ENCODE peak calls at places on chromosomes 2 and 18, in eight cellular contexts. O, Q, D, Y, R, X, S and F are unnamed samples. For H3K4me1 and H3K9me3, the result is how much of the 10 kb centered on the place peaks cover.

GRCh38 chr2:6877402-6878305 is at the start of gene RSAD2:
- DNase-seq in O (peak), Q (no peak), D (no peak), Y (peak), R (peak), X (peak), S (no peak), F (no peak)

GRCh38 chr18:32469691-32470131 is 971 bp downstream of the GAREM1 start:
- DNase-seq in O (no peak), Q (no peak), D (no peak), Y (no peak), R (peak), X (peak), S (no peak), F (no peak)

GRCh38 chr2:237689569-237690131 is 62.3 kb downstream of the LRRFIP1 start:
- DNase-seq in O (no peak), Q (peak), D (no peak), Y (no peak), R (peak), X (no peak), S (no peak), F (no peak)

GRCh38 chr2:137865954-137866540 is 98.2 kb upstream of the HNMT start:
- DNase-seq in O (no peak), Q (no peak), D (no peak), Y (peak), R (peak), X (peak), S (peak), F (peak)

GRCh38 chr18:46069524-46069923 is 2.5 kb downstream of the PSTPIP2 start:
- DNase-seq in O (no peak), Q (no peak), D (no peak), Y (no peak), R (peak), X (no peak), S (no peak), F (no peak)

GRCh38 chr2:174673405-174673804 is 75.8 kb upstream of the WIPF1 start:
- DNase-seq in O (no peak), Q (no peak), D (no peak), Y (no peak), R (no peak), X (no peak), S (no peak), F (no peak)

GRCh38 chr2:46653539-46653938 is 174.2 kb downstream of the TMEM247 start:
- DNase-seq in O (no peak), Q (no peak), D (no peak), Y (no peak), R (peak), X (peak), S (no peak), F (no peak)

GRCh38 chr2:196376984-196377877 is 205.9 kb upstream of the STK17B start:
- DNase-seq in O (no peak), Q (no peak), D (no peak), Y (no peak), R (peak), X (peak), S (no peak), F (no peak)

GRCh38 chr2:59339121-59339836 is 1098.2 kb upstream of the FANCL start:
- DNase-seq in O (no peak), Q (no peak), D (no peak), Y (no peak), R (no peak), X (no peak), S (no peak), F (no peak)

GRCh38 chr2:97870396-97870843 is 125.3 kb downstream of the TMEM131 start:
- DNase-seq in O (peak), Q (no peak), D (no peak), Y (peak), R (peak), X (peak), S (peak), F (no peak)

GRCh38 chr2:46163804-46164569 is 133.2 kb upstream of the EPAS1 start:
- DNase-seq in O (no peak), Q (no peak), D (no peak), Y (no peak), R (peak), X (peak), S (no peak), F (peak)

GRCh38 chr2:10493636-10494281 is 45.6 kb upstream of the ODC1 start:
- DNase-seq in O (no peak), Q (no peak), D (peak), Y (peak), R (peak), X (peak), S (peak), F (no peak)

GRCh38 chr2:121285926-121286325 is 924 bp upstream of the TFCP2L1 start:
- DNase-seq in O (no peak), Q (no peak), D (no peak), Y (no peak), R (no peak), X (no peak), S (no peak), F (no peak)

GRCh38 chr2:176680916-176681315 is 411.7 kb downstream of the MTX2 start:
- DNase-seq in O (no peak), Q (no peak), D (no peak), Y (no peak), R (peak), X (peak), S (no peak), F (no peak)

GRCh38 chr2:1742680-1743395 is 1.5 kb downstream of the PXDN start:
- DNase-seq in O (peak), Q (peak), D (peak), Y (no peak), R (peak), X (peak), S (no peak), F (no peak)
- H3K4me1 ChIP-seq in O (half or more), Q (under half), D (half or more), Y (under half), R (under half), X (under half), S (under half), F (under half)

DNA sequence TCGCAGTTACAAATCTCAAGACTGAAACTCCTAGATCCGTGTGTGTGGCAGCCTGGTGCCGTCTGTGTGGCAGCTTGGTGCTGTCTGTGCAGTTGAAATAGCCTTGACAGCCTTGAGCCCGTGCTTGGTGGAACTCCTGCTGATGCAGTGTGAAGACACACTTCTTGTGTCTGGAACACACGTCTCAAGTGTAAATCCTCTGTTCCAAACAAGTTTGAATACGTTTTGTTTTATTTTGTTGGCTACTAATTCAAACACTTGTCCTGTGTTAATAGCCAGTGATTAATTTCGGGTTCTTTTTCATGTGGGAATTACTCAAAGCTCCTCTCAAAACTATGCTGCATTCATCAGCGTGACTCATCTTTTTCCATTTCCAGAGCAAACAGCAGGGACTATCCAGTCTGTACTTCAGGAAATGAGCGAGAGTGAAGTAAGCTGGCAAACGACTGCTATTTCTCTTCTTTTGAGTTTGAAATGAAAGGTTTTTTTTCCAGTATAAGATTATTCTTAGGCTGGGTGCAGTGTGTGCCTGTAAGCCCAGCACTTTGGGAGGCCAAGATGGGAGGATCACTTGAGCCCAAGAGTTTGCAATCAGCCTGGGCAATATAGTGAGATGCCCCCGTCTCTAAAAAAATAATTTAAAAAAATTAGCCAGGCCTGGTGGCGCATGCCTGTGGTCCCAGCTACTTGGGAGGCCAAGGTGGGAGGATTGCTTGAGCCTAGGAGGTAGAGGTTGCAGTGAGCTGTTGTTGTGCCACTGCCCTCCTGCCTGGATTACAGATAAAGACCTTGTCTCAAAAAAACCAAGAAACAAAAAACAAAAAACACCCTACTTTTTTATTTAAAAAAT is 152.9 kb downstream of the SPP2 start:
- DNase-seq in O (peak), Q (no peak), D (no peak), Y (peak), R (peak), X (peak), S (peak), F (no peak)
- H3K4me3 ChIP-seq in O (no peak), Q (no peak), D (no peak), Y (no peak), R (peak), X (no peak), S (no peak), F (no peak)

GRCh38 chr2:89848763-89849162 is 1157.3 kb downstream of the RPIA start:
- DNase-seq in O (no peak), Q (no peak), D (no peak), Y (no peak), R (no peak), X (no peak), S (no peak), F (no peak)
- H3K9me3 ChIP-seq in O (under half), Q (under half), D (under half), Y (under half), R (under half), X (under half), S (under half), F (under half)

GRCh38 chr2:218216336-218216673 is 684 bp upstream of the ARPC2 start:
- DNase-seq in O (peak), Q (peak), D (peak), Y (no peak), R (no peak), X (peak), S (no peak), F (no peak)
- H3K4me1 ChIP-seq in O (under half), Q (under half), D (under half), Y (under half), R (under half), X (under half), S (under half), F (under half)

GRCh38 chr2:134257516-134257915 is 3.6 kb downstream of the MGAT5 start:
- DNase-seq in O (no peak), Q (no peak), D (no peak), Y (no peak), R (no peak), X (no peak), S (no peak), F (no peak)

GRCh38 chr2:134257965-134258683 is 4.3 kb downstream of the MGAT5 start:
- DNase-seq in O (no peak), Q (no peak), D (no peak), Y (no peak), R (no peak), X (no peak), S (no peak), F (no peak)

GRCh38 chr2:134260726-134261125 is 6.9 kb downstream of the MGAT5 start:
- DNase-seq in O (peak), Q (no peak), D (no peak), Y (no peak), R (peak), X (peak), S (no peak), F (no peak)

GRCh38 chr2:134259571-134259970 is 5.7 kb downstream of the MGAT5 start:
- DNase-seq in O (no peak), Q (no peak), D (no peak), Y (no peak), R (no peak), X (peak), S (no peak), F (no peak)

DNA sequence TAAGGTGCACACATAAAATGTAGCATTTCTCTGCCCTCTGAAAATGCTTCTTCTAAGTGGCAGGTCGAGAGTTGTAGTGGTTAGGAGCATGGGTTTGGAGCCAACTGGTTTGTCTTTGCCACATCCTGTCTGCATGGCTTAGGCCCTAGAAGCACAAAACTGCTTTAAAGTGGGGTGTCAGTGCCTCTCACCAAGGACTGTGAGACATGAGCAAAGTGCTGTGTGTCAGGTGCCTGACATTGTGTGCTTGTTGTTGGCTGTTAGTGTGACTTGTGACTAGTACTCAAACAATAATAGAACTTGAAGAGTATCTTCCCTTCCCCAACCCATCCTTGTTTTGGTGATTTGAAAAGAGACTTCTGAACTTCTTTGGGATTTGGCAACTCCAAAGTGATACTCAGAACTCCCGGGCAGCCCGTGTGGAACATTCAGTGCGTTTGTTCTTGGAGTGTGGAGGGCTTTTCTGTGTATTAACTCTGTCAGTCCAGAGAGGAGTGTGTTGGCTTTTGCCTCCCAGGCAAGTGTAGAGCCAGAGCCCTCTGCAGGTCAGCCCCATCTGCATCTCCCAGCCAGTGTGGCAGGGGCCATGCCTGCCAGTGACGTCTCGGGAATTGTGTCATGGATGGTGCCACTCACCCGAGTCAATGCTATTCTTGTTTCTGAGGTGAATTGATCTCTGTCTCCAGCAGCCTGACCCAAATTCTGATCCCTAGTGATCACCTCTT is 5.0 kb downstream of the MGAT5 start:
- DNase-seq in O (no peak), Q (peak), D (no peak), Y (no peak), R (no peak), X (no peak), S (no peak), F (no peak)
- H3K4me3 ChIP-seq in O (no peak), Q (no peak), D (no peak), Y (no peak), R (no peak), X (no peak), S (no peak), F (no peak)

GRCh38 chr2:187825-188224 is 76.0 kb downstream of the SH3YL1 start:
- DNase-seq in O (no peak), Q (no peak), D (no peak), Y (no peak), R (no peak), X (no peak), S (no peak), F (no peak)
- H3K9me3 ChIP-seq in O (under half), Q (under half), D (under half), Y (under half), R (under half), X (under half), S (under half), F (under half)

GRCh38 chr18:79950440-79951341 is 762 bp downstream of the SLC66A2 start:
- DNase-seq in O (no peak), Q (peak), D (peak), Y (no peak), R (peak), X (peak), S (no peak), F (no peak)

GRCh38 chr18:79949571-79950439 is 1.6 kb downstream of the SLC66A2 start:
- DNase-seq in O (peak), Q (peak), D (peak), Y (no peak), R (peak), X (no peak), S (no peak), F (no peak)

GRCh38 chr18:79947054-79947755 is 4.2 kb downstream of the SLC66A2 start:
- DNase-seq in O (no peak), Q (no peak), D (peak), Y (no peak), R (peak), X (no peak), S (no peak), F (no peak)

GRCh38 chr18:79947881-79948610 is 3.4 kb downstream of the SLC66A2 start:
- DNase-seq in O (no peak), Q (no peak), D (no peak), Y (peak), R (no peak), X (no peak), S (no peak), F (no peak)

GRCh38 chr18:79948719-79949411 is 2.6 kb downstream of the SLC66A2 start:
- DNase-seq in O (no peak), Q (no peak), D (peak), Y (no peak), R (no peak), X (no peak), S (no peak), F (no peak)
- H3K4me1 ChIP-seq in O (half or more), Q (under half), D (half or more), Y (half or more), R (under half), X (under half), S (under half), F (under half)

GRCh38 chr2:144234115-144234772 is 285.7 kb downstream of the ZEB2 start:
- DNase-seq in O (no peak), Q (no peak), D (no peak), Y (no peak), R (no peak), X (peak), S (no peak), F (no peak)
- H3K4me3 ChIP-seq in O (no peak), Q (no peak), D (no peak), Y (no peak), R (no peak), X (no peak), S (no peak), F (no peak)